ENCODE peak calls at places on chromosomes 7 and 10, in five cellular contexts. N, S, F, V and K are unnamed samples.

GRCh38 chr7:28629216-28629848 is 217.0 kb downstream of the CREB5 start:
- DNase-seq in N (no peak), S (no peak), F (no peak), V (no peak), K (no peak)

GRCh38 chr10:74300651-74301050 is 149.6 kb downstream of the ADK start:
- DNase-seq in N (no peak), S (no peak), F (no peak), V (no peak), K (no peak)

GRCh38 chr10:60414877-60415585 is 25.4 kb upstream of the ANK3 start:
- DNase-seq in N (no peak), S (peak), F (peak), V (peak), K (peak)

GRCh38 chr7:78585958-78586357 is 787.4 kb downstream of the PHTF2 start:
- DNase-seq in N (no peak), S (no peak), F (no peak), V (no peak), K (no peak)

GRCh38 chr7:1438821-1439220 is 20.4 kb downstream of the MICALL2 start:
- DNase-seq in N (no peak), S (no peak), F (no peak), V (no peak), K (no peak)

GRCh38 chr7:40437936-40438634 is 303.3 kb downstream of the SUGCT start:
- DNase-seq in N (no peak), S (no peak), F (no peak), V (no peak), K (no peak)

GRCh38 chr10:77266242-77266641 is 371.4 kb downstream of the KCNMA1 start:
- DNase-seq in N (no peak), S (no peak), F (no peak), V (no peak), K (no peak)

GRCh38 chr7:47183896-47184629 is 397.8 kb downstream of the TNS3 start:
- DNase-seq in N (no peak), S (no peak), F (no peak), V (no peak), K (no peak)

GRCh38 chr10:118543714-118544400 is 51.6 kb downstream of the PRLHR start:
- DNase-seq in N (peak), S (no peak), F (peak), V (peak), K (no peak)

GRCh38 chr10:74047871-74048270 is 50.0 kb downstream of the VCL start:
- DNase-seq in N (no peak), S (no peak), F (no peak), V (no peak), K (no peak)

GRCh38 chr10:21368728-21369425 is 156.6 kb downstream of the SKIDA1 start:
- DNase-seq in N (no peak), S (no peak), F (no peak), V (peak), K (no peak)

GRCh38 chr7:66556549-66557213 is 72.0 kb upstream of the KCTD7 start:
- DNase-seq in N (no peak), S (no peak), F (no peak), V (no peak), K (no peak)

GRCh38 chr10:106285199-106285598 is 879.3 kb downstream of the SORCS1 start:
- DNase-seq in N (no peak), S (no peak), F (no peak), V (peak), K (no peak)

GRCh38 chr7:129617607-129618006 is 6.1 kb downstream of the NRF1 start:
- DNase-seq in N (no peak), S (no peak), F (no peak), V (no peak), K (no peak)

GRCh38 chr10:121511943-121512342 is 86.3 kb downstream of the FGFR2 start:
- DNase-seq in N (no peak), S (no peak), F (no peak), V (peak), K (no peak)

GRCh38 chr7:149489391-149490024 is 8.1 kb downstream of the ZNF746 start:
- DNase-seq in N (peak), S (no peak), F (peak), V (peak), K (no peak)

GRCh38 chr10:15579605-15580004 is 140.1 kb downstream of the ITGA8 start:
- DNase-seq in N (no peak), S (no peak), F (no peak), V (no peak), K (no peak)

GRCh38 chr7:90322837-90323236 is 1.7 kb upstream of the FAM237B start:
- DNase-seq in N (no peak), S (no peak), F (no peak), V (no peak), K (no peak)

GRCh38 chr7:131945948-131946525 is 389.6 kb upstream of the PODXL start:
- DNase-seq in N (no peak), S (no peak), F (no peak), V (no peak), K (no peak)

GRCh38 chr7:40232242-40232929 is 97.6 kb downstream of the SUGCT start:
- DNase-seq in N (no peak), S (peak), F (peak), V (peak), K (peak)

GRCh38 chr10:95333997-95334792 is 43.4 kb upstream of the PDLIM1 start:
- DNase-seq in N (no peak), S (peak), F (no peak), V (peak), K (peak)